ENCODE peak calls at places on chromosomes 1 and 21, in five cellular contexts. I is kidney epithelial cell, T is thoracic aorta, R is RWPE1, Y is IMR-90. Q is an unnamed sample.

GRCh38 chr1:54795841-54796468 is 5.2 kb downstream of the TTC22 start:
- DNase-seq in Y (no peak), I (no peak), T (no peak), R (no peak), Q (no peak)

GRCh38 chr1:172356620-172357019 is 63.9 kb upstream of the C1orf105 start:
- DNase-seq in Y (peak), R (no peak), T (no peak), I (no peak), Q (no peak)

GRCh38 chr1:178241057-178241456 is 147.2 kb downstream of the RASAL2 start:
- DNase-seq in I (no peak), Y (peak), R (peak), T (no peak), Q (no peak)

GRCh38 chr1:157580179-157580827 is 17.6 kb downstream of the FCRL4 start:
- DNase-seq in I (peak), T (no peak), Y (peak), R (peak), Q (no peak)

GRCh38 chr1:201807958-201808632 is 20.9 kb upstream of the IPO9 start:
- DNase-seq in R (no peak), Y (no peak), I (no peak), T (no peak), Q (no peak)

GRCh38 chr1:11291049-11291448 is 18.1 kb downstream of the UBIAD1 start:
- DNase-seq in Y (no peak), T (no peak), I (no peak), R (no peak), Q (no peak)

GRCh38 chr1:214660900-214661299 is 57.9 kb downstream of the CENPF start:
- DNase-seq in Y (peak), R (no peak), T (no peak), I (peak), Q (no peak)

GRCh38 chr1:87795615-87796337 is 467.1 kb downstream of the LMO4 start:
- DNase-seq in T (no peak), Y (peak), R (no peak), I (peak), Q (no peak)

GRCh38 chr1:55428944-55429931 is 214.1 kb upstream of the USP24 start:
- DNase-seq in R (peak), Y (peak), T (peak), I (peak), Q (no peak)

GRCh38 chr1:53402891-53403655 is 56.1 kb upstream of the DMRTB1 start:
- DNase-seq in R (no peak), I (no peak), Y (no peak), T (no peak), Q (peak)

GRCh38 chr1:109290137-109290536 is 7.2 kb upstream of the PSRC1 start:
- DNase-seq in Y (no peak), T (no peak), R (no peak), I (no peak), Q (no peak)

GRCh38 chr1:212133319-212133718 is 97.8 kb downstream of the DTL start:
- DNase-seq in I (no peak), T (no peak), R (no peak), Y (no peak), Q (no peak)

GRCh38 chr1:30106125-30106524 is 617.3 kb downstream of the MATN1 start:
- DNase-seq in Y (peak), I (no peak), T (no peak), R (peak), Q (no peak)

GRCh38 chr1:71921197-71921596 is 361.1 kb downstream of the NEGR1 start:
- DNase-seq in R (no peak), T (no peak), I (no peak), Y (no peak), Q (no peak)

GRCh38 chr1:207314836-207315235 is 6.6 kb upstream of the CD55 start:
- DNase-seq in Y (peak), R (no peak), I (no peak), T (no peak), Q (no peak)

GRCh38 chr1:202935863-202936262 is 8.8 kb upstream of the KLHL12 start:
- DNase-seq in R (no peak), I (no peak), Y (no peak), T (no peak), Q (no peak)

GRCh38 chr1:7621334-7622219 is 149.5 kb upstream of the VAMP3 start:
- DNase-seq in R (no peak), T (no peak), I (no peak), Y (no peak), Q (no peak)

GRCh38 chr1:185646202-185646683 is 87.9 kb upstream of the HMCN1 start:
- DNase-seq in T (no peak), Y (peak), I (peak), R (peak), Q (no peak)

GRCh38 chr1:242017580-242018233 is 18.8 kb upstream of the MAP1LC3C start:
- DNase-seq in R (peak), T (peak), I (no peak), Y (peak), Q (no peak)

GRCh38 chr1:34642679-34643078 is 112.2 kb upstream of the GJB5 start:
- DNase-seq in T (no peak), I (no peak), R (no peak), Y (no peak), Q (no peak)
- TF ChIP-seq CTCF in T (no peak), I (no peak), R (no peak), Y (no peak), Q (no peak)

GRCh38 chr1:47793563-47793962 is 203.6 kb downstream of the TRABD2B start:
- DNase-seq in T (no peak), Y (no peak), R (no peak), I (no peak), Q (no peak)

GRCh38 chr1:47794081-47794480 is 203.1 kb downstream of the TRABD2B start:
- DNase-seq in R (no peak), T (no peak), I (no peak), Y (no peak), Q (no peak)

GRCh38 chr1:47794530-47794929 is 202.7 kb downstream of the TRABD2B start:
- DNase-seq in Y (no peak), T (no peak), I (no peak), R (no peak), Q (no peak)

GRCh38 chr1:47792786-47793185 is 204.4 kb downstream of the TRABD2B start:
- DNase-seq in R (no peak), I (no peak), T (no peak), Y (no peak), Q (no peak)

GRCh38 chr1:47791879-47792608 is 205.1 kb downstream of the TRABD2B start:
- DNase-seq in I (peak), R (no peak), T (no peak), Y (no peak), Q (no peak)
- TF ChIP-seq CTCF in I (no peak), R (no peak), T (no peak), Y (no peak), Q (no peak)

DNA sequence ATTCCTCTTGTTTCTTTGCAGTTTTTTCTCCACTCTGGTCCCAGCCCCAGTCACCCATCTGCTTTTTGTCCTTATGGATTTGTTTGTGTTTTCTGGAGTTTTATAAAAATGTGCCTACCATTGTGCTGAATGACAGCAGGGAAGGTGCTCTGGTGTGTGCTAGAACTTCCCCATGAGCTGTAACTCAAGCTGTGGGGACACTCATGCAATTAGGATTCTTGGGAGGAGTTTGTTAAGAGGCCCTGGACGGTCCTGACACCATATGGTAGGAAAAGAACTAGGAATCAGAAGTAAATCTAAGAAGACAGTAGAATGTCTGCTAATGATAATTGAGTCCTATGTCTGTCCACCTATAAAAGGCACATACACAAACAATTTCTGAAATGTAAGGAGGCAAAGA is 27.4 kb downstream of the URB2 start:
- DNase-seq in T (no peak), I (no peak), Y (no peak), R (no peak), Q (no peak)
- TF ChIP-seq CTCF in T (no peak), I (no peak), Y (no peak), R (no peak), Q (no peak)

GRCh38 chr1:182484067-182484466 is 34.1 kb downstream of the RGSL1 start:
- DNase-seq in R (no peak), T (no peak), I (no peak), Y (no peak), Q (no peak)
- TF ChIP-seq CTCF in R (no peak), T (no peak), I (no peak), Y (no peak), Q (no peak)

DNA sequence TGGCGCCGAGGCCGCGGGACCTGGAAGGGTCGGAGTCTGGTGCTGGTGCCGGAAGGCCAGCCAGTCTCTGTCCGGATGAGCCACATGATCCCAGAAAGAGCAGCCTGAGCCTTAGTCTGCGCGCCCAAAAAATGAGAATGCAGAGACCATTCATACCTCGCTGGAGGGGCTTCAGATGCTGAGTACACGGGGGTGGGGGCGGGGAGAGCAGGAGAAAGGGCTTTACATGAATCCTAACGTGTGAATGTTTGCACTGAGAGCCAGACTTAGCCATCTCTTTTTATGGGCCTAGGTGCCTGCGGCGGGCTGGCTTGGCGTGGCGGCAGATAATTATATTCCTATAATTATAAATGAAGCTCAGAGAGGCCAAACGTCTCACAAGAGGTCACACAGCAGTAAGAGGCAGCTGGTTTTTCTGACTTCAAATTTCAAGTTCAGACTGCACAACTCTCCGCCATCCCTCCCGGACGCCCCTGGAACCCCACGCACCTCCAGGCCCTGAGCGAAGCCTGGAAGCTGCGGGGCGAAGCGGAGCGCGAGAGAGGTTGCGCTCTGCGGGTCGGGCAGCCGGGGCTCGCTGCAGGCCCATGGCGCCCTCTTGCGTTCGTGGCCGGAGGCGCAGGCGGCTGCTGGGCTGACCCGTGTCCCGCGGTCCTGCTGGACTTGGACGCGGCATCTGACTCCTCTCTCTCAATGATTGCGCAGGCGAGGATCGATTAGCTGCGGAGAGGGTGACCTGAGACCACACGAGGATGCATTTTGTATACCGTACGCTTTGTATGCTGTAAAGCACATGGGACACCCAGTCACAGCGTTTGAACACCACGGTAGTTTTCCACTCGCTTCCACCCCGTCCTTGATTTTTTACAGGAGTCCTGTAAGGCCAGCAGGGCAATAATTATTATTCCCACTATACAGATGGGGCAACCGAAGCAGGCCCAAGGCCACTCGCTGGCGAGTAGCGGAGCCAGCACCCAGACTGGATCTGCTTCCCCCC is 272.5 kb downstream of the FOXD2 start:
- DNase-seq in R (peak), T (no peak), I (no peak), Y (peak), Q (peak)
- TF ChIP-seq CTCF in R (peak), T (peak), I (peak), Y (peak), Q (peak)

GRCh38 chr21:17512245-17513213 is at the start of gene CXADR:
- DNase-seq in Y (no peak), I (no peak), R (peak), T (no peak), Q (no peak)

GRCh38 chr21:17514124-17514481 is 1.3 kb downstream of the CXADR start:
- DNase-seq in I (no peak), R (peak), Y (no peak), T (no peak), Q (no peak)

GRCh38 chr21:17519208-17519738 is 6.4 kb downstream of the CXADR start:
- DNase-seq in T (no peak), I (no peak), Y (no peak), R (no peak), Q (no peak)

GRCh38 chr21:17513214-17514123 is 626 bp downstream of the CXADR start:
- DNase-seq in T (no peak), I (no peak), R (peak), Y (no peak), Q (no peak)
- TF ChIP-seq CTCF in T (no peak), I (no peak), R (no peak), Y (no peak), Q (no peak)

Q was measured in osteocyte.